ENCODE peak calls at places on chromosomes 6 and 20, in four cellular contexts. One of them, this sample, is unnamed. For H3K4me1, the result is how much of the 10 kb centered on the place peaks cover.

GRCh38 chr6:157223021-157223430 is 100.3 kb downstream of the TMEM242 start:
- DNase-seq in PC-3: peak
- DNase-seq in upper lobe of right lung: peak
- DNase-seq in thoracic aorta: no peak
- DNase-seq in this sample: no peak

GRCh38 chr6:26576929-26577719 is 19.6 kb upstream of the ABT1 start:
- DNase-seq in thoracic aorta: no peak
- DNase-seq in upper lobe of right lung: peak
- DNase-seq in PC-3: peak
- DNase-seq in this sample: peak

GRCh38 chr6:31776961-31777666 is at the start of gene VWA7:
- DNase-seq in thoracic aorta: peak
- DNase-seq in PC-3: peak
- DNase-seq in upper lobe of right lung: peak
- DNase-seq in this sample: no peak

GRCh38 chr6:15264902-15265761 is 19.3 kb downstream of the JARID2 start:
- DNase-seq in thoracic aorta: no peak
- DNase-seq in upper lobe of right lung: no peak
- DNase-seq in PC-3: no peak
- DNase-seq in this sample: no peak

GRCh38 chr20:10137533-10137932 is 81.1 kb upstream of the SNAP25 start:
- DNase-seq in PC-3: no peak
- DNase-seq in thoracic aorta: no peak
- DNase-seq in upper lobe of right lung: no peak
- DNase-seq in this sample: no peak

GRCh38 chr6:138005846-138006245 is 101.4 kb downstream of the PERP start:
- DNase-seq in upper lobe of right lung: no peak
- DNase-seq in PC-3: no peak
- DNase-seq in thoracic aorta: no peak
- DNase-seq in this sample: no peak

GRCh38 chr20:41287327-41287726 is 30.2 kb downstream of the ZHX3 start:
- DNase-seq in upper lobe of right lung: no peak
- DNase-seq in thoracic aorta: no peak
- DNase-seq in PC-3: peak
- DNase-seq in this sample: no peak

GRCh38 chr6:66883453-66883852 is 1176.4 kb upstream of the EYS start:
- DNase-seq in upper lobe of right lung: no peak
- DNase-seq in thoracic aorta: no peak
- DNase-seq in PC-3: no peak
- DNase-seq in this sample: no peak

GRCh38 chr20:54510546-54511129 is 35.2 kb downstream of the DOK5 start:
- DNase-seq in upper lobe of right lung: no peak
- DNase-seq in thoracic aorta: no peak
- DNase-seq in PC-3: no peak
- DNase-seq in this sample: no peak

GRCh38 chr6:107292570-107293285 is 166.6 kb downstream of the PDSS2 start:
- DNase-seq in thoracic aorta: no peak
- DNase-seq in PC-3: no peak
- DNase-seq in upper lobe of right lung: no peak
- DNase-seq in this sample: no peak

GRCh38 chr20:40953856-40954255 is 74.8 kb upstream of the TOP1 start:
- DNase-seq in PC-3: no peak
- DNase-seq in thoracic aorta: no peak
- DNase-seq in upper lobe of right lung: no peak
- DNase-seq in this sample: no peak

GRCh38 chr20:4090756-4091331 is 75.5 kb upstream of the RNF24 start:
- DNase-seq in thoracic aorta: no peak
- DNase-seq in PC-3: no peak
- DNase-seq in upper lobe of right lung: no peak
- DNase-seq in this sample: no peak

GRCh38 chr6:388202-388903 is 3.2 kb upstream of the IRF4 start:
- DNase-seq in PC-3: no peak
- DNase-seq in upper lobe of right lung: no peak
- DNase-seq in thoracic aorta: no peak
- DNase-seq in this sample: no peak

GRCh38 chr6:108689279-108690161 is 128.8 kb downstream of the FOXO3 start:
- DNase-seq in upper lobe of right lung: peak
- DNase-seq in thoracic aorta: peak
- DNase-seq in PC-3: peak
- DNase-seq in this sample: peak

GRCh38 chr6:111154981-111155380 is 67.7 kb downstream of the SLC16A10 start:
- DNase-seq in upper lobe of right lung: no peak
- DNase-seq in PC-3: no peak
- DNase-seq in thoracic aorta: no peak
- DNase-seq in this sample: no peak

GRCh38 chr20:24493661-24494459 is 24.4 kb downstream of the SYNDIG1 start:
- DNase-seq in thoracic aorta: no peak
- DNase-seq in upper lobe of right lung: no peak
- DNase-seq in PC-3: no peak
- DNase-seq in this sample: no peak

GRCh38 chr6:166678426-166678825 is 51.4 kb upstream of the RPS6KA2 start:
- DNase-seq in upper lobe of right lung: no peak
- DNase-seq in thoracic aorta: no peak
- DNase-seq in PC-3: peak
- DNase-seq in this sample: no peak

GRCh38 chr20:61166324-61166723 is 85.7 kb upstream of the CDH4 start:
- DNase-seq in PC-3: no peak
- DNase-seq in thoracic aorta: no peak
- DNase-seq in upper lobe of right lung: no peak
- DNase-seq in this sample: no peak

GRCh38 chr6:81561071-81561564 is 191.4 kb downstream of the TENT5A start:
- DNase-seq in thoracic aorta: no peak
- DNase-seq in upper lobe of right lung: no peak
- DNase-seq in PC-3: no peak
- DNase-seq in this sample: no peak

GRCh38 chr6:27251672-27252251 is 4.3 kb downstream of the PRSS16 start:
- DNase-seq in thoracic aorta: no peak
- DNase-seq in upper lobe of right lung: peak
- DNase-seq in PC-3: peak
- DNase-seq in this sample: no peak

GRCh38 chr6:45631396-45631795 is 253.7 kb upstream of the SUPT3H start:
- DNase-seq in thoracic aorta: no peak
- DNase-seq in upper lobe of right lung: no peak
- DNase-seq in PC-3: peak
- DNase-seq in this sample: no peak

GRCh38 chr20:49853640-49854039 is 41.0 kb downstream of the SLC9A8 start:
- DNase-seq in PC-3: peak
- DNase-seq in thoracic aorta: no peak
- DNase-seq in upper lobe of right lung: no peak
- DNase-seq in this sample: no peak

GRCh38 chr6:27124252-27124657 is 123.2 kb upstream of the PRSS16 start:
- DNase-seq in thoracic aorta: no peak
- DNase-seq in PC-3: no peak
- DNase-seq in upper lobe of right lung: no peak
- DNase-seq in this sample: no peak

GRCh38 chr20:9359561-9360308 is 154.7 kb upstream of the LAMP5 start:
- DNase-seq in PC-3: peak
- DNase-seq in thoracic aorta: no peak
- DNase-seq in upper lobe of right lung: no peak
- DNase-seq in this sample: peak

GRCh38 chr6:116220172-116220571 is 33.7 kb downstream of the TSPYL4 start:
- DNase-seq in PC-3: no peak
- DNase-seq in thoracic aorta: no peak
- DNase-seq in upper lobe of right lung: no peak
- DNase-seq in this sample: no peak

GRCh38 chr20:36260316-36260715 is 24.0 kb downstream of the AAR2 start:
- DNase-seq in PC-3: no peak
- DNase-seq in upper lobe of right lung: no peak
- DNase-seq in thoracic aorta: no peak
- DNase-seq in this sample: no peak

GRCh38 chr6:159778131-159778530 is 11.3 kb downstream of the TCP1 start:
- DNase-seq in upper lobe of right lung: no peak
- DNase-seq in PC-3: no peak
- DNase-seq in thoracic aorta: no peak
- DNase-seq in this sample: no peak

GRCh38 chr6:159727717-159728440 is 573 bp downstream of the WTAP start:
- DNase-seq in upper lobe of right lung: no peak
- DNase-seq in thoracic aorta: no peak
- DNase-seq in PC-3: peak
- DNase-seq in this sample: no peak

GRCh38 chr6:158264180-158264579 is 48.1 kb upstream of the TULP4 start:
- DNase-seq in thoracic aorta: no peak
- DNase-seq in upper lobe of right lung: no peak
- DNase-seq in PC-3: no peak
- DNase-seq in this sample: no peak

DNA sequence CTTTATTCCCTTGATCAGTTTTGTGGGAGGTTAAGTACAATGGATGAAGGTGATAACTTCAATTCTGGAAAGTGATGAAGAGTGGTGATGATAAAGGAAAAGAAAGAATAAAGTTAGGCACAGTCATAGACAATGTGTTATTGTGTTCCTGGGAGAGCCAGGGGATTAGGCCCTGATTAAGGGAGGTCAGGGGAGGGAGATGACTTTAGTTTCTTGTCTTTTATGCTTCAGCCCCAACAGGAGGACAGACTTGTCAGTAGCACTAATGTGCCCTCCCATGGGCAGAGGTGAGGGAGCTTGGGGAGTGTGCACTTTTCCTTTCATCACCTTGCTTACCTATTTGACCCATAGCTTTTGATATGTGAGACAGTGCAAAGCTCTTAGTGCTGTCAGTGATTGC is 115.7 kb downstream of the CD109 start:
- DNase-seq in PC-3: no peak
- DNase-seq in upper lobe of right lung: no peak
- DNase-seq in thoracic aorta: no peak
- DNase-seq in this sample: no peak
- H3K4me1 ChIP-seq in PC-3: under half
- H3K4me1 ChIP-seq in upper lobe of right lung: under half
- H3K4me1 ChIP-seq in thoracic aorta: under half
- H3K4me1 ChIP-seq in this sample: under half

DNA sequence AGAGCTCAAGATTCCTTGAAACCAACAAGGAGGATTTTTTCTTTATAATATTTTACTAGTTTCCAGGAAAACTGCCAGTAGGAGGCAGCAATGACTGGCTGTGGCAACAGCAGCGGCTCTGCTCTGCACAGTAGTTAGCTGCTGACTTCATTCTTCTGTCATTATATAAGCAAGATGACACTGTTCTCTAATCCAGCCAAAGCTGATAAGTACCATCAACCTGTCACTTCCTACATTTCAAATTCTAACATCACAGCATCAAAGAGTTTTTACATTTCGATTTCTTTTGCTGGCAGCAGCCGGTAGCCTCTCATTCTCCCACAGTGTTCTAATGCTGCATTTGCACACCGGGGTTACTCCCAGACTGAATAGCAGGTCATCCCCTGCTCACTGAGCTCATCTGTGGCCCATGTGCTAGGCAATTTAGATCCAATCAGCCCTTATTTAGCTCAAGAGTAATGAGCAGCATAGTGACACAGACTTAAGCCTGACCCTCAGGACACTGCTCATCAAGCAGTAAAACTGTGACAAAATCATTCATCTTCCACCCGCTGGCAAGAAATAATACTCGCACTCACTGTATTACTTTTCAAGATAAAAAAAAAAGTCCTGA is 67.8 kb downstream of the MMS22L start:
- DNase-seq in upper lobe of right lung: no peak
- DNase-seq in thoracic aorta: no peak
- DNase-seq in PC-3: peak
- DNase-seq in this sample: peak
- TF ChIP-seq CTCF in upper lobe of right lung: peak
- TF ChIP-seq CTCF in thoracic aorta: no peak
- TF ChIP-seq CTCF in PC-3: peak
- TF ChIP-seq CTCF in this sample: peak

DNA sequence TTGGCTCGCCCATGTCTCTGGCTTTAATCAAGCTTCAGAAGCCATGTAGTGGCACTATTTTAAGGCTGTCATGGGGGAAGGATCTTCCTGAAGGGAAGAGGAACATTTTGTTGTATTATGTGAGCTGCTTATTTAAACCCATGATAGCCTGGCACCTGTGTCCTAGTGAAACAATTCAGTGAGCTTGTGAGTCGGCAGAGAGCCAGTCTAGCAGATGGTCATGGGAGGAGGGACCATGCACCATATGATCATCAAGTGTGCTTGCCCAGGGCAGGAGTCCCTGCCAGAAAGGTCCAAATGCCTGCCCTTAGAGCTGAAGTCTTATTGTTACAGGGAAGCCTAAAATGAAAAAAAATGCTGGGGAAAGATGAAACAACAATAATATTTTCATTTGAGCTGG is 132.9 kb downstream of the PRDM13 start:
- DNase-seq in PC-3: no peak
- DNase-seq in upper lobe of right lung: no peak
- DNase-seq in thoracic aorta: no peak
- DNase-seq in this sample: no peak
- H3K4me1 ChIP-seq in PC-3: under half
- H3K4me1 ChIP-seq in upper lobe of right lung: under half
- H3K4me1 ChIP-seq in thoracic aorta: under half
- H3K4me1 ChIP-seq in this sample: under half

DNA sequence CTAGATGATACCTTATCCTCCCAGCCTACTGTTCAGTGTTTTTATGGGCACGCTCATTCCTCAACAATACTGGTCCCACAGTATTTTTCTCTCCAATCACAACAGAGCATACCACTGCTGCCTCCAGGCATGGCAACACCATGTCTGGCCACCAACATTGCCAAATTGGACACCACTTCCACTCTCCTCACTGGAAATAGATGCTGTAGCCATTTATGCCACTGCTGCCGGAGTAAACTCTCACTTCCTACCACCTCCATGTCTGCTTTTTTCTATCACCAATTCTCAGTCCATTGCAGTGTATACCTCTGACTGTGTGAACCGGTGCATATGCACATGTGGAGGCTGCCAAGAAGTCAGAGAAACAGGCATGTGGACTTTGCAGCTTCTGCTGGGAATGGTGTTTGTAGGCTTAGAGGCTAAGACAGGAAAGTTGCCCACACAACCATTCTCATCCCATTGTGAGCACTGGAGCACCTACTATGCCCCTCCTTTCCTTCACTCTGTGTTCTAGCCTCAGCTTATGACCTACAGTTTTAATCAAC is 14.4 kb downstream of the PI3 start:
- DNase-seq in thoracic aorta: no peak
- DNase-seq in PC-3: no peak
- DNase-seq in upper lobe of right lung: no peak
- DNase-seq in this sample: no peak
- TF ChIP-seq CTCF in thoracic aorta: no peak
- TF ChIP-seq CTCF in PC-3: no peak
- TF ChIP-seq CTCF in upper lobe of right lung: no peak
- TF ChIP-seq CTCF in this sample: no peak

DNA sequence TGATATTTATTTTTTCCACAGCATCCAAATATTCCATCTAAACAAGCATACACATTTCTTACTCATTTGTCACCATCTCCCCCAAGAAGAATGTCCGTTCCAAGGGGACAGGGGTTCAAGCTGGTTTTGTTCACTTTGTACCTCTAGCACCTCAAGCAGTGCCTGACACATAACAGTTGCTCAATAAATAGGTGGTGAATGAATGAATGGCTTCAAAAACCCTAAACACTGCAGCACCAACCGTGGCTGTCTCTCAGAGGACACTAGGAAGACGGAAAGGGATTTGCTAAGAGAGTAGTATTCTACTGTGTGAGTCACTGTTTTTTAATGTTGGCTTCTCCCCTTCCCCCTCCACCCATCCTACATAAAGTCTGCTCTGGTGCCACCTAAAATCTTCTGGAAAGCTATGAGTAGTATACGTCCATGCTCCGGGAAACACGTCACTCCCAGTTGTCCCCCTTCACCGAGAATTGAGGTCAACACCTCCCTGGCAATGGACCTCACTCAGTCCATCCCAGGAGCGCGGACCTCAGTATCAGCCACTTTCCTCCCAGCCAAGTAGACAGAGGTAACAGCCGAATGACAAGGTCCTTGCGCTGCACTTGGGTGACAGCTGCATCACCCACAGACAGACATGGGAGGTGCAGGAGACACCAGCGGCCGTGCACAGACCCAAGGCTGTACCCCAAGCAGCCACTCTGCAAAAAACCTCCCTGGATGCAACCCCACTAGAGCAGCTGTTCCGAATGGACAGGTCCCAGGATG is 107.4 kb downstream of the PREX1 start:
- DNase-seq in thoracic aorta: no peak
- DNase-seq in PC-3: no peak
- DNase-seq in upper lobe of right lung: no peak
- DNase-seq in this sample: no peak
- H3K4me1 ChIP-seq in thoracic aorta: half or more
- H3K4me1 ChIP-seq in PC-3: under half
- H3K4me1 ChIP-seq in upper lobe of right lung: half or more
- H3K4me1 ChIP-seq in this sample: half or more

This sample was measured in tibial nerve.